ENCODE peak calls at places on chromosome 1, in eight cellular contexts. X is activated CD8-positive, alpha-beta memory T cell treated with anti-CD3 and anti-CD28 coated beads, Interleukin-2, amount 50 U/mL, for 48 hours; Q is COR-L47; F is Calu3; S is HT-29; T is chondrocyte; I is NCI-H82; R is NCI-H1105. J is an unnamed sample.

GRCh38 chr1:154931940-154932487 is 4.5 kb downstream of the PMVK start:
- DNase-seq in I (no peak), Q (no peak), R (no peak), F (peak), T (no peak), S (peak), X (no peak), J (no peak)

GRCh38 chr1:159936284-159936904 is 9.0 kb downstream of the IGSF9 start:
- DNase-seq in T (no peak), I (peak), X (peak), S (peak), F (peak), Q (peak), R (no peak), J (no peak)

GRCh38 chr1:64043976-64044375 is 159.4 kb upstream of the UBE2U start:
- DNase-seq in R (no peak), I (no peak), Q (no peak), S (no peak), T (no peak), F (no peak), X (no peak), J (no peak)

GRCh38 chr1:174769961-174770549 is 229.7 kb upstream of the CACYBP start:
- DNase-seq in X (no peak), F (no peak), I (peak), Q (peak), R (no peak), T (no peak), S (peak), J (no peak)

GRCh38 chr1:226281058-226281457 is 27.9 kb downstream of the LIN9 start:
- DNase-seq in R (no peak), X (no peak), F (no peak), I (no peak), S (no peak), T (no peak), Q (no peak), J (no peak)

GRCh38 chr1:43569175-43569574 is 38.5 kb downstream of the PTPRF start:
- DNase-seq in R (no peak), S (no peak), Q (no peak), I (no peak), T (no peak), F (no peak), X (no peak), J (no peak)

GRCh38 chr1:2602311-2602835 is 15.8 kb downstream of the PRXL2B start:
- DNase-seq in R (no peak), Q (no peak), I (no peak), T (no peak), S (no peak), X (no peak), F (no peak), J (peak)

GRCh38 chr1:241531195-241532172 is 694 bp upstream of the KMO start:
- DNase-seq in R (peak), Q (peak), X (no peak), T (no peak), F (no peak), I (peak), S (peak), J (no peak)

GRCh38 chr1:230899845-230900251 is 31.5 kb upstream of the C1orf198 start:
- DNase-seq in X (no peak), T (no peak), F (no peak), S (no peak), Q (no peak), I (peak), R (no peak), J (no peak)

GRCh38 chr1:201456499-201457309 is 12.3 kb downstream of the PHLDA3 start:
- DNase-seq in Q (no peak), F (no peak), S (peak), I (no peak), R (no peak), X (no peak), T (no peak), J (no peak)

GRCh38 chr1:11893907-11894251 is 32.3 kb downstream of the KIAA2013 start:
- DNase-seq in R (peak), S (peak), I (peak), X (peak), F (peak), Q (peak), T (no peak), J (no peak)

GRCh38 chr1:9900142-9901043 is 9.7 kb downstream of the CTNNBIP1 start:
- DNase-seq in I (peak), T (peak), F (peak), S (peak), X (no peak), Q (no peak), R (peak), J (no peak)